ENCODE peak calls at places on chromosomes 12 and 14, in four cellular contexts. V is HepG2, K is GM23338, S is HCT116. H is an unnamed sample.

GRCh38 chr14:27315477-27315876 is 717.6 kb upstream of the NOVA1 start:
- ATAC-seq in V (no peak), K (no peak), S (no peak), H (no peak)

GRCh38 chr12:115337693-115338543 is 653.9 kb upstream of the TBX3 start:
- ATAC-seq in V (no peak), K (peak), S (peak), H (peak)

GRCh38 chr14:49992448-49992847 is 99.6 kb downstream of the ARF6 start:
- ATAC-seq in V (no peak), K (no peak), S (no peak), H (no peak)

GRCh38 chr14:31303654-31304053 is 96.1 kb upstream of the HECTD1 start:
- ATAC-seq in V (no peak), K (no peak), S (no peak), H (no peak)

GRCh38 chr12:55965941-55966407 is at the start of gene PMEL:
- ATAC-seq in V (peak), K (peak), S (peak), H (peak)

GRCh38 chr14:22520235-22520634 is 68.8 kb downstream of the DAD1 start:
- ATAC-seq in V (no peak), K (no peak), S (no peak), H (no peak)

GRCh38 chr12:119153477-119154434 is 25.0 kb upstream of the HSPB8 start:
- ATAC-seq in V (no peak), K (peak), S (peak), H (peak)

GRCh38 chr12:66199141-66199540 is 10.1 kb downstream of the IRAK3 start:
- ATAC-seq in V (no peak), K (no peak), S (no peak), H (no peak)

GRCh38 chr12:111404362-111405148 is 1.2 kb upstream of the SH2B3 start:
- ATAC-seq in V (peak), K (peak), S (no peak), H (no peak)

GRCh38 chr12:91180577-91180976 is 2.0 kb downstream of the DCN start:
- ATAC-seq in V (no peak), K (no peak), S (no peak), H (peak)

GRCh38 chr14:73696466-73697390 is 17.5 kb downstream of the PNMA1 start:
- ATAC-seq in V (no peak), K (no peak), S (peak), H (no peak)

GRCh38 chr12:116339062-116339461 is 61.6 kb upstream of the MED13L start:
- ATAC-seq in V (no peak), K (no peak), S (no peak), H (no peak)

GRCh38 chr14:39228044-39228443 is 5.7 kb upstream of the MIA2 start:
- ATAC-seq in V (no peak), K (no peak), S (no peak), H (no peak)
- TF ChIP-seq POLR2AphosphoS5 in V (no peak), K (no peak), S (no peak), H (no peak)

DNA sequence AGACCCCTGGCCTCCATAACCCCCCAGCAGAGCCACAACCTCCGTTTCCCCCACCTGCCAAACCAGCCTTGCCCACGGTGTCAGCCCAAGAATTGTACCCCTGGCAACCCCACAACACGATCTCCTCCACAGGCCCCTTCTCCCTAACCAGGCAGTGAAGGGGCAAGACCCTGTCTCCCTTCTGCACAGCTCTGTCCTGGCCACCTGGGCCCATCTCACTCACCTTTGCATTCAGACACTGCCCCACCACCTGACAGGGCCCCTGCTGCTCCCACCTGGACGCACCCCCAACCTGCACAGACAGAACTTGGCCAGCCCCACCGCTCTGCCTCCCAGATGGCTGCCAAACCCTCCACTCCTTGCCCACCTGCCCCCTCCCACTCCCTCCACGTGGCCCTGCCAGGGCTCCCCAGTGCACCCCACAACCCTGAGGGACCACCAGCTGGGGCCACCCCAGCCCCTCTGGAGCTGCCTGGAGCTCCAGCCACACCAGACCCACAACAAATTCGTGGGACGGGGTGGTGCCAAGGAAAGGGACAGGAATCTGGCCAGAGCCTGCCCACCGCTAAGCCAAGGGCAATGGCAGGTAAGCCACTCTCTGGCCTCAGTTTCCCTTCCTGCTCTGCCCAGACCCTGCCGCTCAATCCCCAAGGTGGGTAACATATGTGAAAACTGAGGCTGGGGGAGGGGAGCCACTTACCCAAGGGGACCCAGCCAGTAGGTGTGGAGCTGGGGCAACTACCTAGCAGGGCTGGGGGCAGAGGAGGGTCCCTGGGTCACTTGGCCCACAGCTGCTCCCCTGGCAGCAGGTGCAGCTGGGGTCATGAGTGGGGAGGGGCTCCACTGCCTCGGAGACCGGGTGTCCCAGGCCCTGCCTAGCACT is 11.7 kb downstream of the AHNAK2 start:
- ATAC-seq in V (no peak), K (no peak), S (no peak), H (no peak)
- TF ChIP-seq POLR2AphosphoS5 in V (no peak), K (no peak), S (no peak), H (no peak)

DNA sequence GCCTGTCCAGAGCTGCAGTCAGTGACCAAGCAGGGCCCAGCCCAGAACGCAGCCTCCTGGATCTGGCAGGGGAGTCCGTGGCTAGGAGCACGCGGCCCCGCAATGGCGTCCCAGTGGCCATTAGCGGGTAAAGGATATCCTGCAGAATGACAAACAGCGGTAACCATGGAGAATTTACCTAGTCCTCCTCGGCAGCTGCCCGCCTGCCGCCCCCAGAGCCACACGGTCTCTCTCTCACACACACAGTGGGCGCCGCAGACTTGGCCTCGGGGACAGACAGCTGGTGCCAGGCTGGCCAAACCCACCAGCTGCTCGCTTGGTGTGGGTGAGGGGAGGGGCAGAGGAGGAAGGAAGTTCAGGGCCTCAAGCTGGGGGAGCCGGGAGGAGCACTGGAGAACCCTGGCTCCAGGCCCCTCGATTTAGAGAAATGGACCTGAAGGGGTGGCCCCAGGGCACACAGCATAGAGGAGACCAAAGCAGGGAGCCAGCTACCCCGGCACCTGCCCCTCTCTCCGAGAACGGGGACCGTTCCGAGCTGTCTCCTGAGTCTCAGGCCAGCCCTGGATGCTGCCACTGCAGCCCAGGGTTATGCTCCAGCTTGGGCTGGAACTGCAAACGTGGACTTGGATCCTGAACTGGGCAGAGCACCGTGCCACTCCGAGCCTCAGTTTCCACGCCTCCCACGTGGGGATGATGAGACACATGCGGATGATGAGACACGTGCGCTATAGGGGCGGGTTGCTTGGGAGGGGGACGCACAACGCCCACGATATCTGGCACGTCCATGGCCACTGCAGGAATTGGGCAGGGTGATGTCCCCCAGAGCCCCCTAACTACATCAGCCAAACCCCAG is 3.4 kb downstream of the CDK2AP1 start:
- ATAC-seq in V (no peak), K (no peak), S (no peak), H (no peak)
- TF ChIP-seq POLR2AphosphoS5 in V (no peak), K (no peak), S (no peak), H (no peak)

GRCh38 chr12:53094394-53094787 is 3.1 kb upstream of the IGFBP6 start:
- ATAC-seq in V (no peak), K (no peak), S (no peak), H (no peak)
- TF ChIP-seq POLR2AphosphoS5 in V (no peak), K (no peak), S (no peak), H (no peak)

GRCh38 chr14:21024668-21025373 is at the start of gene NDRG2:
- ATAC-seq in V (peak), K (peak), S (peak), H (peak)
- TF ChIP-seq POLR2AphosphoS5 in V (peak), K (peak), S (peak), H (peak)

GRCh38 chr12:12331896-12332295 is 18.1 kb downstream of the MANSC1 start:
- ATAC-seq in V (no peak), K (no peak), S (no peak), H (no peak)
- TF ChIP-seq POLR2AphosphoS5 in V (no peak), K (no peak), S (no peak), H (no peak)

GRCh38 chr14:89858084-89858483 is 96.4 kb downstream of the EFCAB11 start:
- ATAC-seq in V (no peak), K (no peak), S (no peak), H (no peak)
- TF ChIP-seq POLR2AphosphoS5 in V (no peak), K (no peak), S (no peak), H (no peak)

GRCh38 chr12:71685961-71686657 is at the start of gene TMEM19:
- ATAC-seq in V (peak), K (peak), S (peak), H (peak)
- TF ChIP-seq POLR2AphosphoS5 in V (peak), K (peak), S (peak), H (peak)

DNA sequence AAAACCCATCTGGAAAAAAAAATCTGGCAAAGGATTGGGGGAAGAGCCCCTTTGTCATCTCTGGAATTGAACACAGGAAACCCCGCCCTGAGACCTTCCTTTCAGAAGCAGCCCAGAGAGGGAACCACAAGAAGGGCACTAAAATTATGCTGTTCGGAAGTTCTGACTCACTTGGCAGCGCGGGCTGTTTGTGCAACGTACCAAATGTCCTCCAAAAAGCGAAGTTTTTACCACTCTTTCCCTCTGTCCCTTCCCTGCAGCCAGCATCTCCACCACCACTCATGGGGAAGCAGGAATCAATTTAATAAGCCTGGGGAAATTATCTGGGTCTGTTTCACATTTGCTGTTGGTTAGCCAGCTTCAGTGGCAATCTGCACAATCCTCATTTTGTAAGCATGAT is 3.2 kb upstream of the SYNE3 start:
- ATAC-seq in V (no peak), K (no peak), S (peak), H (peak)
- TF ChIP-seq POLR2AphosphoS5 in V (no peak), K (no peak), S (no peak), H (peak)

H was measured in gastroesophageal sphincter.